ENCODE peak calls at places on chromosomes 2 and 18, in four cellular contexts. One of them, this sample, is unnamed.

GRCh38 chr2:128786296-128786695 is 467.6 kb upstream of the HS6ST1 start:
- DNase-seq in prostate gland: no peak
- DNase-seq in upper lobe of left lung: no peak
- DNase-seq in testis: no peak
- DNase-seq in this sample: no peak

GRCh38 chr2:36408198-36408703 is 52.7 kb downstream of the CRIM1 start:
- DNase-seq in prostate gland: no peak
- DNase-seq in upper lobe of left lung: no peak
- DNase-seq in testis: no peak
- DNase-seq in this sample: no peak

GRCh38 chr18:56702946-56703345 is 51.8 kb downstream of the WDR7 start:
- DNase-seq in upper lobe of left lung: no peak
- DNase-seq in prostate gland: no peak
- DNase-seq in testis: peak; percentile 33
- DNase-seq in this sample: no peak

GRCh38 chr2:2588777-2589176 is 257.7 kb upstream of the MYT1L start:
- DNase-seq in upper lobe of left lung: no peak
- DNase-seq in prostate gland: no peak
- DNase-seq in testis: no peak
- DNase-seq in this sample: no peak

GRCh38 chr18:46509530-46509929 is 147.5 kb downstream of the LOXHD1 start:
- DNase-seq in prostate gland: no peak
- DNase-seq in upper lobe of left lung: no peak
- DNase-seq in testis: no peak
- DNase-seq in this sample: no peak

GRCh38 chr2:134177351-134177931 is 76.4 kb upstream of the MGAT5 start:
- DNase-seq in prostate gland: peak; percentile 17
- DNase-seq in upper lobe of left lung: no peak
- DNase-seq in testis: no peak
- DNase-seq in this sample: no peak

GRCh38 chr18:13220326-13220991 is 1.9 kb downstream of the LDLRAD4 start:
- DNase-seq in testis: no peak
- DNase-seq in prostate gland: no peak
- DNase-seq in upper lobe of left lung: no peak
- DNase-seq in this sample: peak; percentile 79

GRCh38 chr18:41881285-41881684 is 73.7 kb upstream of the PIK3C3 start:
- DNase-seq in testis: no peak
- DNase-seq in prostate gland: no peak
- DNase-seq in upper lobe of left lung: no peak
- DNase-seq in this sample: no peak

GRCh38 chr2:12501469-12502147 is 215.1 kb upstream of the TRIB2 start:
- DNase-seq in prostate gland: no peak
- DNase-seq in testis: no peak
- DNase-seq in upper lobe of left lung: peak; percentile 60
- DNase-seq in this sample: peak; percentile 51

GRCh38 chr2:121408641-121409040 is 122.0 kb upstream of the RNU4ATAC start:
- DNase-seq in upper lobe of left lung: no peak
- DNase-seq in testis: no peak
- DNase-seq in prostate gland: no peak
- DNase-seq in this sample: no peak

GRCh38 chr18:78983530-78983929 is 3.9 kb downstream of the SALL3 start:
- DNase-seq in upper lobe of left lung: no peak
- DNase-seq in prostate gland: no peak
- DNase-seq in testis: no peak
- DNase-seq in this sample: no peak

GRCh38 chr18:70326255-70326654 is 37.4 kb downstream of the SOCS6 start:
- DNase-seq in testis: no peak
- DNase-seq in upper lobe of left lung: no peak
- DNase-seq in prostate gland: no peak
- DNase-seq in this sample: no peak

GRCh38 chr2:159000072-159000471 is 31.6 kb downstream of the TANC1 start:
- DNase-seq in upper lobe of left lung: no peak
- DNase-seq in testis: no peak
- DNase-seq in prostate gland: no peak
- DNase-seq in this sample: no peak

GRCh38 chr2:138676654-138677053 is 103.5 kb downstream of the NXPH2 start:
- DNase-seq in prostate gland: no peak
- DNase-seq in testis: no peak
- DNase-seq in upper lobe of left lung: no peak
- DNase-seq in this sample: no peak

GRCh38 chr2:23697676-23698075 is 229.2 kb downstream of the ATAD2B start:
- DNase-seq in testis: no peak
- DNase-seq in prostate gland: no peak
- DNase-seq in upper lobe of left lung: no peak
- DNase-seq in this sample: no peak

GRCh38 chr2:226772389-226773179 is 27.0 kb downstream of the IRS1 start:
- DNase-seq in upper lobe of left lung: no peak
- DNase-seq in prostate gland: no peak
- DNase-seq in testis: no peak
- DNase-seq in this sample: no peak

DNA sequence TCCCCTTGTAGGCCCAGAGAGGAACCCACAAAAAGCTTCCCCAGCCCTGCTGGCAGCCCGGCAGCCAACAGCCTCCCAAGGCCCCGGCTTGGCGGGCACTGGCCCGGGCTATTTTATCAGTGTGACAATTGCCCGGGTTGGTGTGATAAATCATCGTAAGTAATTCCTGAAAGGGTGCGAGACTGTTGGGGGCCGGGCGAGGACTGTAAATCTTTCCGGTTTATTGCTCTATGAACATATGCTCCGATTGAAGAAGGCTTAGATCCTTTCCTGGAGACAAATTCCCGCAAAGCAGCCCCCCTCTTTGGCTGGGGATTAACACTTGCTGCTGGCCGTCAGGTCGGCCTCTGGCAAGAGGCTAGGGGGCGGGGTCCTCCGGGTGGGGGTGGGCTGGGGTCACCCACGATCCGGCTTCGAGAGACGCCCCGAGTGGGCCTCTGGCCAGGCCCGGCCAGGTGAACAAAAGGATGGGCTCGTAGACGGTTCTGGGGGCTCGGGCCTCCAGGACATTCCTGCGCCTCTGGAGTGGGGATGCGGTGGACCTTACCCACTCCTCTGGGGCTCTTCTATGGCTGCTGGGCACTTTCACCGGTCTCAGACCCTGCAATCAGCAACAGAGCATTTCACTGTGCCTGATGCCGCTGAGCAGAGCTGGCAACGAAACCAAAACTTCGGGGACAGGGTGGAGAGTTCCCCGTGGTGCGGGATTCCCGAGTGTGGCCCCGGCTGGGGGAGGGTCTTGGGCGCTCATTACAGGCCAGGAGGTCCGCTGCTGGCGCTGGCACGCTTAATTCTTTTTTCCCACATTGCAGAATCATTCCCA is 2.0 kb downstream of the HOXD3 start:
- DNase-seq in prostate gland: no peak
- DNase-seq in upper lobe of left lung: no peak
- DNase-seq in testis: no peak
- DNase-seq in this sample: peak; percentile 78
- H3K4me3 ChIP-seq in prostate gland: no peak overlapping the region
- H3K4me3 ChIP-seq in upper lobe of left lung: no peak overlapping the region
- H3K4me3 ChIP-seq in testis: peak overlapping the region; percentile 56
- H3K4me3 ChIP-seq in this sample: no peak overlapping the region

GRCh38 chr2:196136151-196136550 is 35.2 kb downstream of the STK17B start:
- DNase-seq in upper lobe of left lung: no peak
- DNase-seq in testis: no peak
- DNase-seq in prostate gland: no peak
- DNase-seq in this sample: no peak
- TF ChIP-seq POLR2A in upper lobe of left lung: no peak
- TF ChIP-seq POLR2A in testis: no peak
- TF ChIP-seq POLR2A in prostate gland: no peak
- TF ChIP-seq POLR2A in this sample: no peak

GRCh38 chr2:55415300-55415699 is 4.4 kb downstream of the CCDC88A start:
- DNase-seq in testis: no peak
- DNase-seq in upper lobe of left lung: no peak
- DNase-seq in prostate gland: no peak
- DNase-seq in this sample: no peak
- H3K4me3 ChIP-seq in testis: no peak overlapping the region
- H3K4me3 ChIP-seq in upper lobe of left lung: no peak overlapping the region
- H3K4me3 ChIP-seq in prostate gland: no peak overlapping the region
- H3K4me3 ChIP-seq in this sample: no peak overlapping the region

GRCh38 chr2:17752892-17753802 is 463 bp downstream of the SMC6 start:
- DNase-seq in upper lobe of left lung: peak; percentile 65
- DNase-seq in testis: peak; percentile 30
- DNase-seq in prostate gland: peak; percentile 23
- DNase-seq in this sample: peak; percentile 26
- TF ChIP-seq POLR2A in upper lobe of left lung: no peak
- TF ChIP-seq POLR2A in testis: no peak
- TF ChIP-seq POLR2A in prostate gland: peak; percentile 38
- TF ChIP-seq POLR2A in this sample: no peak

GRCh38 chr2:29281585-29281984 is 166.4 kb downstream of the CLIP4 start:
- DNase-seq in testis: peak; percentile 60
- DNase-seq in upper lobe of left lung: no peak
- DNase-seq in prostate gland: peak; percentile 39
- DNase-seq in this sample: no peak

GRCh38 chr2:29273704-29274611 is 158.7 kb downstream of the CLIP4 start:
- DNase-seq in prostate gland: no peak
- DNase-seq in upper lobe of left lung: no peak
- DNase-seq in testis: no peak
- DNase-seq in this sample: peak; percentile 20

GRCh38 chr2:29275186-29275585 is 160.0 kb downstream of the CLIP4 start:
- DNase-seq in testis: no peak
- DNase-seq in prostate gland: no peak
- DNase-seq in upper lobe of left lung: no peak
- DNase-seq in this sample: no peak

GRCh38 chr2:29281086-29281485 is 165.9 kb downstream of the CLIP4 start:
- DNase-seq in upper lobe of left lung: no peak
- DNase-seq in prostate gland: no peak
- DNase-seq in testis: no peak
- DNase-seq in this sample: peak; percentile 66

DNA sequence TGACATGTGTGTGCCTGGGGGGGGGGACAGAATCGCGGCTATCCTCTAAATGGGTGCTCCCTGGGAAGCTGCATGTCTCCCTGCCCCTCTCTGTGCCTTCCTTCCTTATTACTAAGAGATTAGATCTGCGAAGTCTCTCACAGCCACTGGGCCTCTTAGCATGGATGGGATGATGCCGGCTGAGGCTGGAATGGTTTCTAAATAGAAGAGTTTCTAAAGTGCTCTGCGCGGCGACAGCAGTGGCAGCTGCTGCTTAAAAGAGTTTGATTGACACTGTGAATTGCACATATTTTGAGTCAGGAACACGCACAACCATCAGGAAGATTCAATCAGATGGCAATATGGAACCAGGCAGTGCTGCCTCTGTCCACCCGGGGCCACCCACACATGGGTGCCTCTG is 163.7 kb downstream of the CLIP4 start:
- DNase-seq in testis: no peak
- DNase-seq in upper lobe of left lung: no peak
- DNase-seq in prostate gland: no peak
- DNase-seq in this sample: no peak
- H3K4me3 ChIP-seq in testis: no peak overlapping the region
- H3K4me3 ChIP-seq in upper lobe of left lung: no peak overlapping the region
- H3K4me3 ChIP-seq in prostate gland: no peak overlapping the region
- H3K4me3 ChIP-seq in this sample: no peak overlapping the region

DNA sequence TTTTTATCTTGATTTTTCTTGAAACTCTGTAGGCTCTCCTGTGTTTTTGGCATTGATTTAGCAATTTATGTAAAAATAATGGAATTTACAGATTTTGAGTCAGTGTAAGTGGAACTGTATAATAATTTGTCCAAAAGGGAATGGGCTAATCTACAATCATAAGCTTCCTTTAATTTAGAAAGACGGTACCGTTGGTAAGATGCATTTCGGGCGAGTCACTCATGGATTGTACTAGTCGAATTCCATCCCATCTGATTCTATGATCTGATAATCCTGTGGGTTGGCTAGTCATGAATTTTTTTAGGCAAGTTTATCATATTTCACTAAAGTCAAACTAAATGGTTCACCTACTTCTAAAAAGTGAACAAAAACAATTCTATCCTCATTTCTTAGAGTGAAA is 133.4 kb downstream of the ZNF407 start:
- DNase-seq in prostate gland: no peak
- DNase-seq in testis: no peak
- DNase-seq in upper lobe of left lung: no peak
- DNase-seq in this sample: no peak
- TF ChIP-seq POLR2A in prostate gland: no peak
- TF ChIP-seq POLR2A in testis: no peak
- TF ChIP-seq POLR2A in upper lobe of left lung: no peak
- TF ChIP-seq POLR2A in this sample: no peak

GRCh38 chr2:46711156-46711555 is 204.4 kb downstream of the MCFD2 start:
- DNase-seq in testis: no peak
- DNase-seq in upper lobe of left lung: no peak
- DNase-seq in prostate gland: no peak
- DNase-seq in this sample: no peak
- H3K4me3 ChIP-seq in testis: no peak overlapping the region
- H3K4me3 ChIP-seq in upper lobe of left lung: no peak overlapping the region
- H3K4me3 ChIP-seq in prostate gland: no peak overlapping the region
- H3K4me3 ChIP-seq in this sample: no peak overlapping the region

This sample was measured in lower leg skin.